ENCODE peak calls at places on chromosomes 1 and 21, in ten cellular contexts. B, F, R, J, I, U, Y, K, H and X are unnamed samples.

GRCh38 chr1:42334240-42335049 is 590 bp downstream of the FOXJ3 start:
- DNase-seq in H (no peak), K (no peak), Y (peak), J (peak), F (peak), R (peak), U (peak), B (peak), I (peak), X (peak)

GRCh38 chr1:179296356-179296755 is 2.8 kb downstream of the SOAT1 start:
- DNase-seq in I (no peak), H (no peak), F (no peak), R (no peak), U (no peak), K (no peak), Y (no peak), B (no peak), J (no peak), X (no peak)

GRCh38 chr1:103191327-103191726 is 83.0 kb upstream of the COL11A1 start:
- DNase-seq in Y (no peak), H (no peak), I (no peak), J (no peak), R (no peak), F (no peak), B (no peak), K (no peak), U (no peak), X (no peak)

GRCh38 chr1:44422161-44422560 is 17.1 kb downstream of the RNF220 start:
- DNase-seq in H (no peak), F (no peak), R (no peak), U (no peak), I (no peak), Y (no peak), B (peak), J (no peak), K (no peak), X (no peak)

GRCh38 chr1:204637985-204638356 is 47.6 kb downstream of the LRRN2 start:
- DNase-seq in J (peak), U (no peak), I (no peak), R (peak), Y (no peak), K (no peak), F (no peak), B (no peak), H (no peak), X (no peak)

GRCh38 chr1:161082996-161083742 is 6.2 kb downstream of the NECTIN4 start:
- DNase-seq in F (peak), Y (peak), I (peak), K (peak), U (peak), R (no peak), J (peak), H (peak), B (no peak), X (peak)

GRCh38 chr1:156625436-156626078 is 6.3 kb downstream of the HAPLN2 start:
- DNase-seq in K (no peak), J (no peak), R (peak), I (peak), B (peak), Y (peak), F (no peak), U (peak), H (peak), X (peak)

GRCh38 chr21:35212393-35213127 is 163.5 kb upstream of the RUNX1 start:
- DNase-seq in R (no peak), H (no peak), I (peak), K (peak), U (peak), B (no peak), J (no peak), F (no peak), Y (no peak), X (no peak)

GRCh38 chr1:46150085-46150484 is 17.7 kb upstream of the PIK3R3 start:
- DNase-seq in Y (no peak), J (no peak), U (no peak), R (no peak), K (no peak), I (no peak), B (no peak), H (no peak), F (no peak), X (no peak)

GRCh38 chr1:44810101-44810761 is 1.9 kb downstream of the BTBD19 start:
- DNase-seq in U (peak), Y (peak), H (no peak), F (no peak), K (no peak), B (no peak), J (peak), R (no peak), I (peak), X (no peak)

GRCh38 chr1:43071241-43071640 is 100.8 kb downstream of the EBNA1BP2 start:
- DNase-seq in Y (no peak), B (no peak), I (no peak), F (no peak), U (no peak), R (no peak), K (no peak), H (no peak), J (no peak), X (no peak)

GRCh38 chr21:39385299-39386145 is 36.6 kb upstream of the HMGN1 start:
- DNase-seq in U (peak), Y (peak), H (no peak), J (peak), B (peak), F (no peak), R (no peak), K (no peak), I (peak), X (peak)

GRCh38 chr1:194069168-194069830 is 882.9 kb upstream of the B3GALT2 start:
- DNase-seq in U (peak), J (no peak), R (no peak), I (no peak), H (no peak), B (no peak), K (no peak), F (no peak), Y (no peak), X (no peak)

GRCh38 chr1:188363943-188364342 is 1535.2 kb downstream of the PLA2G4A start:
- DNase-seq in K (no peak), J (no peak), F (no peak), I (no peak), U (no peak), Y (peak), R (no peak), B (no peak), H (no peak), X (no peak)

GRCh38 chr1:211551628-211552465 is 27.1 kb downstream of the SLC30A1 start:
- DNase-seq in K (no peak), I (no peak), U (peak), R (no peak), Y (peak), H (no peak), J (no peak), F (no peak), B (no peak), X (peak)

GRCh38 chr1:238063454-238063853 is 172.7 kb upstream of the ZP4 start:
- DNase-seq in Y (peak), J (no peak), I (no peak), K (no peak), B (no peak), U (no peak), H (no peak), R (no peak), F (no peak), X (no peak)

GRCh38 chr1:157403203-157403602 is 149.1 kb downstream of the FCRL5 start:
- DNase-seq in H (no peak), U (peak), Y (peak), F (peak), K (no peak), J (no peak), R (no peak), B (no peak), I (peak), X (peak)

GRCh38 chr1:25737151-25737550 is 62.8 kb upstream of the SELENON start:
- DNase-seq in H (no peak), R (no peak), U (no peak), I (no peak), J (no peak), Y (no peak), B (no peak), K (no peak), F (no peak), X (no peak)

GRCh38 chr1:33133478-33134105 is 48.3 kb downstream of the TRIM62 start:
- DNase-seq in Y (no peak), B (no peak), I (no peak), J (no peak), F (no peak), R (no peak), K (no peak), U (peak), H (no peak), X (no peak)

GRCh38 chr1:172977296-172978027 is 73.3 kb downstream of the TNFSF18 start:
- DNase-seq in B (no peak), K (no peak), I (no peak), H (no peak), J (no peak), U (no peak), Y (no peak), F (no peak), R (no peak), X (no peak)

GRCh38 chr1:236516929-236517704 is 6.7 kb upstream of the LGALS8 start:
- DNase-seq in U (peak), K (peak), J (no peak), I (no peak), Y (peak), F (no peak), H (no peak), R (no peak), B (no peak), X (peak)

GRCh38 chr1:24284156-24284471 is 35.0 kb upstream of the GRHL3 start:
- DNase-seq in Y (no peak), B (no peak), F (peak), K (no peak), H (no peak), U (no peak), R (no peak), I (no peak), J (no peak), X (no peak)

GRCh38 chr1:197268012-197268411 is at the start of gene CRB1:
- DNase-seq in K (no peak), F (no peak), B (no peak), J (no peak), Y (no peak), R (no peak), I (no peak), H (no peak), U (peak), X (no peak)

GRCh38 chr1:184051138-184051484 is 419 bp upstream of the TSEN15 start:
- DNase-seq in J (no peak), H (no peak), K (no peak), B (no peak), I (no peak), R (no peak), Y (no peak), F (peak), U (no peak), X (peak)

GRCh38 chr1:53693361-53693760 is 45.6 kb downstream of the GLIS1 start:
- DNase-seq in B (no peak), I (no peak), Y (no peak), F (no peak), U (peak), J (no peak), K (no peak), R (no peak), H (no peak), X (no peak)
- TF ChIP-seq CTCF in B (no peak), I (no peak), Y (no peak), F (no peak), U (no peak), J (no peak), K (no peak), R (no peak), H (no peak), X (no peak)

DNA sequence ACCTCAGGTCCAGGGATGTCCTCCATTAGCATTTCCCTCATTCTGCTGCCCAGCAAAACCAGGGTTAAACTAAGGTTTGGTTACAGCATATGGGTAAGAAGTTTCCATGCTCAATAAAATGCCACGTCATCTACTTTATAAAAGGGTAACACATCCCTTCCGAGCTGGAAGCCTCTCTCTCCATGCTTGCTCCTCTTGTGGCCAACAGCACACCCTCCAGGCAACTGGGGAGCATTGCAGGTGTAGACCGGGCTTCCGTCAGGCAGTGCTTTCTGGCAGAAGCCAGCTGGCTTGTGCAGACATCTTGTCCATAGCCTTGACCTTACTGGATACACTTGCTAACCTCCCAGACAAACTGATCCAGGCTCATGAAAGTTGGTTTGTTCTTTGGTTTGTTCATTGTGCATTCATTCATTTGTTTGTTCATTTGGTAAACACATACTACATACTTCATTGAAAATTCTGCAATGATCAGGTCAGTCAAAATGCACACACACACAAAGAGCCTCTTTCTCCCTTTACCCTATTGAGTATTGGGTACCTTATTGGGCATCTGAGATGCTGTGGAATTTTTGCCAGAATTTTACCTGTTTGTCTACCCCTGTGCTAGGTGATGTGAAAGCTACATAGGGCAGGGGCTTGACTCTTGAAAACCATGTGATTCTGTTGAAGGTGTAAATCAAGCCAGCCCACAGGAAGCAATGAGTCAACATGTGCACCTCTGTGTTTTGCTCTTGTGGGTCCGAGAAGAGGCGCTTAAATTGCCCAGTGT is 422.8 kb downstream of the CAMTA1 start:
- DNase-seq in R (peak), B (peak), H (peak), I (no peak), Y (peak), F (peak), J (no peak), U (peak), K (no peak), X (peak)
- TF ChIP-seq CTCF in R (peak), B (peak), H (peak), I (no peak), Y (no peak), F (peak), J (no peak), U (peak), K (peak), X (peak)

DNA sequence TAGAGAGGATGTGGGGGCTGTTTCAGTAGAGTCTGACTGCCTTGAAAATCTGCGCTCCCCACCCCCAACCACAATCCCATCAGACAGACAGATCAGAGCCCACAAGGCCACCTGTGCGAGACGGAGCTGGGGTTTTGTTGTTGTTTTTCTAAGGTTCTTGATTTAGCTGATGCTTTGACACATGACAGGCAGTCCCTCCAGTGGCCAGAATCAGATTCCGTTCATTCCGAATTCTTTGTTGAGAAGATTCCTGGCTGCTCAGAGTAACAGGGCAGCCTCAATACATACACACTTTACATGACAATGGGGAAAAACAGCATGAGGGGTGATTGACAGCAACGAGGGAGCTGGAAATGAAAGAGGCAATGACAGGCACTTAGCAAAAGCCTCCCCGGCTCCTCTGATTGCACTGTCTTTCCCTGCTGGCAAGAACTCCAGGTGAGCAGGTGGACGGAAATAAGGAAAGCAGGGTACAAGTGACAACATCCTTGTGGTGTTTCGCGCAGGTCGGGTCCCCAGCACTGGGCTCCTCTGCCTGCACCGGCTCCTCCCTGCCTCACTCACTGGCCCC is 148.8 kb downstream of the PGBD5 start:
- DNase-seq in I (no peak), K (no peak), U (no peak), F (no peak), B (no peak), H (no peak), Y (no peak), R (no peak), J (no peak), X (peak)
- TF ChIP-seq CTCF in I (no peak), K (no peak), U (no peak), F (no peak), B (no peak), H (no peak), Y (no peak), R (peak), J (no peak), X (no peak)

GRCh38 chr1:91847851-91848250 is 38.1 kb downstream of the TGFBR3 start:
- DNase-seq in J (no peak), Y (no peak), R (no peak), F (no peak), H (no peak), I (no peak), K (no peak), U (no peak), B (no peak), X (no peak)

GRCh38 chr1:91842563-91842962 is 43.4 kb downstream of the TGFBR3 start:
- DNase-seq in J (no peak), F (no peak), H (no peak), B (no peak), I (no peak), R (no peak), K (no peak), Y (no peak), U (no peak), X (no peak)

GRCh38 chr1:91846007-91846620 is 39.8 kb downstream of the TGFBR3 start:
- DNase-seq in H (no peak), B (no peak), R (no peak), I (peak), J (no peak), K (no peak), U (peak), F (no peak), Y (peak), X (no peak)

GRCh38 chr1:91843843-91844242 is 42.1 kb downstream of the TGFBR3 start:
- DNase-seq in F (no peak), B (no peak), H (no peak), U (no peak), I (no peak), J (no peak), R (no peak), Y (no peak), K (no peak), X (no peak)

GRCh38 chr1:91844862-91845528 is 41.0 kb downstream of the TGFBR3 start:
- DNase-seq in J (no peak), H (no peak), F (no peak), I (peak), B (no peak), Y (peak), K (peak), U (peak), R (no peak), X (no peak)
- TF ChIP-seq CTCF in J (no peak), H (no peak), F (no peak), I (no peak), B (no peak), Y (peak), K (no peak), U (no peak), R (no peak), X (no peak)

DNA sequence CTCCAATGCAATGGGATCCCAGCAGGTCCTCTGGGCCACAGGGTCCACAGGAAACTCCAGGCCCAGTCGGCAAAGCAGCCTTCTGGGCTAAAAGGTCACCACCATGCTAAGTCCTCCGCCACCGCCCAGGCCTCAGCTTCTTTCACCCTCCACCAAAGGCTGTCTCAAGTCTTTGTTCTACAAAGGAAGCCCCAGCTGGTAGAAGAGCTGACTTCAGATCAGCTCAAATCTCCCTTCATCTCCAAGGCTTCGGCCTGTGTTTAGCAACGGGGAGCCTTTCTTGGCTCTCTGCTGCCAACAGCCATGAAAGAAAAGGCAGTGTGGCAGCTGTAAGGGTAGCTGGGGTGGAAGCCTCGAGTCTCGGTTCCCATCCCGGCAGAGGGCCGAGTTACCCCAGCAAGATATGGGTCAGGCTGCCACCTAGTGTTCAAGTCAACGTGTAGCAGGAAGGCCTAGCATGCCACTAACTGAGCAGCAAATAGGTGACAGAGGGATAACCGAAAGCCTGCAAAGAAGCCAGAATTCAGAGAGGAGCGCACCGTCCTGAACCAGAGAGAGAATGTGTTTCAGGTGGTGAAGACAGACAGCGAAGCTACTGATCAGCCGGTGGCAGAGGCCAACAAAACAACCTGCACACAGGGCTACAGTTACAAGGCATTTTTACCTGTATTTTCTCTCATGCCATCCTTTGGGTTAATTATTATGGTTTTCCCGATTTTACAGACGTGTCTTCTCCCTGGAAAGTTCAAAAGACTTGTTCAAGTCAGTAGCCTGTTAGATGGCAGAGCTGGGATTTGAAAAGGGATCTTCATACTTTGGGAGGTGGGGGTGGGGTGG is 26.8 kb upstream of the CRNN start:
- DNase-seq in R (no peak), Y (peak), I (peak), H (no peak), B (peak), F (peak), K (no peak), U (peak), J (peak), X (peak)
- TF ChIP-seq CTCF in R (peak), Y (peak), I (peak), H (peak), B (peak), F (peak), K (peak), U (peak), J (peak), X (peak)

GRCh38 chr1:233440952-233441401 is 113.5 kb downstream of the MAP3K21 start:
- DNase-seq in Y (peak), F (peak), J (no peak), B (peak), H (peak), U (peak), I (no peak), R (peak), K (no peak), X (peak)

GRCh38 chr1:233441981-233442380 is 114.5 kb downstream of the MAP3K21 start:
- DNase-seq in F (no peak), Y (no peak), J (no peak), H (no peak), K (no peak), U (no peak), I (no peak), R (no peak), B (no peak), X (no peak)

GRCh38 chr1:233442392-233442791 is 114.9 kb downstream of the MAP3K21 start:
- DNase-seq in B (no peak), U (no peak), R (no peak), Y (no peak), H (no peak), K (no peak), F (no peak), I (no peak), J (no peak), X (no peak)

GRCh38 chr1:233443040-233443439 is 115.5 kb downstream of the MAP3K21 start:
- DNase-seq in B (no peak), F (no peak), J (no peak), I (no peak), Y (peak), R (no peak), H (no peak), K (no peak), U (peak), X (no peak)

GRCh38 chr1:233439721-233440120 is 112.2 kb downstream of the MAP3K21 start:
- DNase-seq in R (no peak), B (no peak), H (no peak), U (no peak), Y (no peak), J (no peak), K (no peak), F (no peak), I (no peak), X (no peak)
- TF ChIP-seq CTCF in R (no peak), B (no peak), H (no peak), U (no peak), Y (no peak), J (no peak), K (no peak), F (no peak), I (no peak), X (no peak)